ENCODE peak calls at places on chromosomes 13 and 19, in six cellular contexts. I, U, Q, W, J and F are unnamed samples.

GRCh38 chr19:28235606-28236125 is 977.3 kb downstream of the UQCRFS1 start:
- DNase-seq in W (no peak), I (no peak), Q (no peak), J (no peak), U (no peak), F (no peak)

GRCh38 chr13:66266761-66267160 is 963.4 kb downstream of the PCDH9 start:
- DNase-seq in J (no peak), W (no peak), U (no peak), I (no peak), Q (no peak), F (no peak)

GRCh38 chr19:53311044-53311443 is 22.5 kb upstream of the ZNF845 start:
- DNase-seq in I (peak; percentile 48), U (no peak), Q (no peak), W (no peak), J (no peak), F (no peak)

GRCh38 chr19:50500060-50500752 is 10.8 kb downstream of the JOSD2 start:
- DNase-seq in U (no peak), W (peak; percentile 32), I (peak; percentile 69), Q (peak; percentile 62), J (no peak), F (no peak)

GRCh38 chr19:49862411-49863253 is 4.7 kb downstream of the PNKP start:
- DNase-seq in U (peak; percentile 62), J (no peak), I (peak; percentile 52), Q (peak; percentile 80), W (no peak), F (no peak)

GRCh38 chr19:42185281-42185680 is 32.2 kb downstream of the DEDD2 start:
- DNase-seq in I (no peak), W (no peak), J (no peak), U (no peak), Q (no peak), F (peak; percentile 71)

GRCh38 chr19:10289167-10289835 is 451 bp upstream of the ICAM5 start:
- DNase-seq in Q (peak; percentile 85), U (peak; percentile 44), J (no peak), I (peak; percentile 73), W (no peak), F (no peak)

GRCh38 chr19:18742324-18742723 is 48.8 kb downstream of the COMP start:
- DNase-seq in U (no peak), W (no peak), J (no peak), Q (peak; percentile 51), I (peak; percentile 1), F (no peak)

GRCh38 chr19:28746486-28746885 is 466.5 kb downstream of the UQCRFS1 start:
- DNase-seq in Q (no peak), J (no peak), W (no peak), U (no peak), I (no peak), F (no peak)

GRCh38 chr19:47094557-47095517 is 18.7 kb downstream of the ZC3H4 start:
- DNase-seq in W (no peak), I (no peak), U (no peak), J (peak; percentile 42), Q (peak; percentile 88), F (peak; percentile 4)

GRCh38 chr13:91014696-91015095 is 332.8 kb upstream of the MIR17HG start:
- DNase-seq in U (no peak), W (no peak), J (no peak), I (no peak), Q (no peak), F (no peak)

GRCh38 chr13:112815871-112816270 is 126.0 kb downstream of the ATP11A start:
- DNase-seq in J (no peak), U (no peak), I (no peak), W (no peak), Q (no peak), F (no peak)

GRCh38 chr19:46030861-46031550 is 8.2 kb upstream of the PGLYRP1 start:
- DNase-seq in Q (no peak), J (no peak), U (no peak), W (no peak), I (no peak), F (no peak)

GRCh38 chr19:40813182-40813581 is 14.2 kb downstream of the EGLN2 start:
- DNase-seq in I (no peak), J (no peak), W (no peak), U (no peak), Q (peak; percentile 75), F (no peak)

GRCh38 chr19:33488826-33489225 is 32.8 kb downstream of the PEPD start:
- DNase-seq in Q (peak; percentile 66), I (no peak), W (no peak), U (no peak), J (no peak), F (no peak)

GRCh38 chr19:18967358-18968146 is 26.5 kb upstream of the HOMER3 start:
- DNase-seq in W (no peak), Q (no peak), I (no peak), U (no peak), J (no peak), F (peak; percentile 90)

GRCh38 chr19:10517361-10517759 is at the start of gene S1PR5:
- DNase-seq in I (peak; percentile 54), J (peak; percentile 50), U (peak; percentile 57), Q (peak; percentile 80), W (peak; percentile 86), F (no peak)

GRCh38 chr13:35796627-35797026 is 320.1 kb upstream of the MAB21L1 start:
- DNase-seq in U (no peak), J (no peak), W (no peak), Q (no peak), I (no peak), F (no peak)

GRCh38 chr13:102097708-102098107 is 304.1 kb downstream of the FGF14 start:
- DNase-seq in I (no peak), J (no peak), Q (no peak), U (no peak), W (no peak), F (no peak)

GRCh38 chr19:49217382-49217781 is 59.8 kb downstream of the TRPM4 start:
- DNase-seq in I (no peak), J (no peak), Q (no peak), W (no peak), U (no peak), F (no peak)

GRCh38 chr19:54376610-54377009 is 11.9 kb upstream of the LAIR1 start:
- DNase-seq in I (no peak), J (no peak), W (no peak), U (no peak), Q (no peak), F (no peak)

GRCh38 chr13:106619688-106620555 is 52.0 kb upstream of the ARGLU1 start:
- DNase-seq in U (peak; percentile 20), J (peak; percentile 24), I (peak; percentile 79), Q (no peak), W (peak; percentile 14), F (peak; percentile 81)

GRCh38 chr13:75762066-75762937 is 126.2 kb downstream of the LMO7 start:
- DNase-seq in I (no peak), J (no peak), Q (no peak), W (no peak), U (no peak), F (no peak)

GRCh38 chr13:49026851-49027250 is 51.1 kb downstream of the FNDC3A start:
- DNase-seq in I (no peak), J (no peak), W (no peak), Q (no peak), U (no peak), F (no peak)

GRCh38 chr19:6849876-6850275 is 37.5 kb upstream of the ADGRE1 start:
- DNase-seq in U (no peak), W (no peak), Q (no peak), I (no peak), J (no peak), F (no peak)

GRCh38 chr13:113621046-113621445 is 36.5 kb downstream of the TFDP1 start:
- DNase-seq in W (no peak), Q (no peak), I (no peak), J (no peak), U (no peak), F (no peak)

GRCh38 chr13:46866150-46866549 is 30.7 kb downstream of the HTR2A start:
- DNase-seq in I (peak; percentile 4), W (peak; percentile 4), J (no peak), U (no peak), Q (peak; percentile 77), F (peak; percentile 99)

GRCh38 chr19:32416749-32417469 is 11.3 kb downstream of the DPY19L3 start:
- DNase-seq in I (no peak), Q (no peak), U (no peak), W (no peak), J (no peak), F (no peak)

GRCh38 chr13:113882266-113882627 is 18.4 kb upstream of the GAS6 start:
- DNase-seq in I (no peak), U (no peak), W (no peak), J (no peak), Q (no peak), F (no peak)

GRCh38 chr19:51887522-51888498 is at the start of gene ZNF577:
- DNase-seq in I (peak; percentile 87), Q (peak; percentile 88), W (peak; percentile 85), U (peak; percentile 40), J (peak; percentile 89), F (no peak)